ENCODE peak calls at places on chromosomes 16 and 17, in five cellular contexts. K is HCT116, A is MM.1S, E is PC-3, S is SK-N-SH. L is an unnamed sample.

GRCh38 chr17:31582151-31582907 is 190.9 kb downstream of the RAB11FIP4 start:
- DNase-seq in K (no peak), A (peak; percentile 33), E (no peak), S (no peak), L (no peak)

GRCh38 chr17:10018461-10018891 is 113.4 kb upstream of the RCVRN start:
- DNase-seq in K (no peak), A (no peak), E (no peak), S (no peak), L (peak; percentile 42)

GRCh38 chr17:49197346-49197998 is 12.9 kb downstream of the GNGT2 start:
- DNase-seq in K (no peak), A (no peak), E (peak; percentile 55), S (no peak), L (no peak)

GRCh38 chr17:77320046-77320445 is 179.3 kb downstream of the SEC14L1 start:
- DNase-seq in K (no peak), A (peak; percentile 19), E (no peak), S (peak; percentile 44), L (no peak)

GRCh38 chr16:50253511-50253903 is 12.8 kb upstream of the ADCY7 start:
- DNase-seq in K (no peak), A (no peak), E (no peak), S (no peak), L (no peak)

GRCh38 chr16:23280483-23280967 is 21.6 kb upstream of the SCNN1B start:
- DNase-seq in K (no peak), A (no peak), E (peak; percentile 82), S (no peak), L (no peak)

GRCh38 chr17:77404812-77405581 is 264.2 kb downstream of the SEC14L1 start:
- DNase-seq in K (no peak), A (no peak), E (peak; percentile 93), S (no peak), L (no peak)

GRCh38 chr17:78892936-78893379 is 10.0 kb downstream of the CEP295NL start:
- DNase-seq in K (no peak), A (no peak), E (no peak), S (no peak), L (no peak)

GRCh38 chr16:74462361-74462760 is 41.1 kb upstream of the CLEC18B start:
- DNase-seq in K (no peak), A (no peak), E (peak; percentile 76), S (no peak), L (no peak)

GRCh38 chr16:66950437-66950836 is 10.6 kb upstream of the CES3 start:
- DNase-seq in K (no peak), A (no peak), E (no peak), S (no peak), L (no peak)

GRCh38 chr17:42285346-42286050 is 2.8 kb upstream of the STAT5A start:
- DNase-seq in K (no peak), A (no peak), E (no peak), S (no peak), L (no peak)

GRCh38 chr16:6880263-6880662 is 452.4 kb upstream of the RBFOX1 start:
- DNase-seq in K (no peak), A (no peak), E (no peak), S (no peak), L (no peak)

GRCh38 chr16:54173489-54173888 is 113.1 kb downstream of the IRX3 start:
- DNase-seq in K (no peak), A (no peak), E (no peak), S (no peak), L (peak; percentile 13)

GRCh38 chr17:66248285-66248684 is 19.1 kb upstream of the APOH start:
- DNase-seq in K (no peak), A (no peak), E (peak; percentile 29), S (no peak), L (no peak)

GRCh38 chr17:77280304-77280910 is 139.6 kb downstream of the SEC14L1 start:
- DNase-seq in K (peak; percentile 68), A (peak; percentile 29), E (peak; percentile 96), S (peak; percentile 33), L (no peak)

GRCh38 chr16:75320435-75320834 is 69.0 kb upstream of the BCAR1 start:
- DNase-seq in K (no peak), A (no peak), E (no peak), S (no peak), L (peak; percentile 58)

GRCh38 chr16:24836836-24837235 is 8.9 kb upstream of the SLC5A11 start:
- DNase-seq in K (no peak), A (no peak), E (no peak), S (no peak), L (no peak)

GRCh38 chr17:43085489-43085888 is 39.7 kb downstream of the BRCA1 start:
- DNase-seq in K (peak; percentile 12), A (no peak), E (no peak), S (no peak), L (no peak)

GRCh38 chr16:26365555-26365954 is 673.8 kb downstream of the HS3ST4 start:
- DNase-seq in K (no peak), A (no peak), E (no peak), S (no peak), L (no peak)

GRCh38 chr17:74768069-74768762 is 7.9 kb downstream of the NAT9 start:
- DNase-seq in K (no peak), A (no peak), E (peak; percentile 51), S (peak; percentile 52), L (no peak)

GRCh38 chr17:74410001-74410443 is 21.9 kb upstream of the GPRC5C start:
- DNase-seq in K (no peak), A (no peak), E (no peak), S (no peak), L (no peak)

GRCh38 chr17:1005361-1005946 is 8.5 kb downstream of the TIMM22 start:
- DNase-seq in K (no peak), A (no peak), E (no peak), S (peak; percentile 44), L (no peak)

GRCh38 chr16:85800321-85800669 is 800 bp downstream of the COX4I1 start:
- DNase-seq in K (no peak), A (no peak), E (no peak), S (no peak), L (peak; percentile 23)

GRCh38 chr17:63423251-63423950 is 22.7 kb downstream of the CYB561 start:
- DNase-seq in K (no peak), A (no peak), E (no peak), S (no peak), L (no peak)

GRCh38 chr17:39223907-39224777 is 1.6 kb downstream of the STAC2 start:
- DNase-seq in K (no peak), A (no peak), E (no peak), S (no peak), L (no peak)

GRCh38 chr16:80433617-80434016 is 107.2 kb upstream of the DYNLRB2 start:
- DNase-seq in K (no peak), A (no peak), E (peak; percentile 31), S (no peak), L (no peak)

GRCh38 chr16:79217375-79218011 is 383.0 kb downstream of the MAF start:
- DNase-seq in K (no peak), A (peak; percentile 38), E (no peak), S (no peak), L (no peak)

GRCh38 chr17:35449371-35449931 is 885 bp upstream of the SLFN13 start:
- DNase-seq in K (no peak), A (peak; percentile 37), E (no peak), S (peak; percentile 11), L (peak; percentile 26)

GRCh38 chr17:64358261-64358788 is 32.3 kb downstream of the PECAM1 start:
- DNase-seq in K (no peak), A (no peak), E (no peak), S (no peak), L (no peak)

GRCh38 chr17:69581061-69581955 is 166.8 kb downstream of the MAP2K6 start:
- DNase-seq in K (no peak), A (peak; percentile 83), E (no peak), S (no peak), L (no peak)
- H3K9ac ChIP-seq in K (no peak overlapping the region), A (peak overlapping the region; percentile 33), E (no peak overlapping the region), S (no peak overlapping the region), L (no peak overlapping the region)

GRCh38 chr16:700684-701584 is 4.7 kb downstream of the FBXL16 start:
- DNase-seq in K (no peak), A (no peak), E (no peak), S (no peak), L (peak; percentile 90)
- TF ChIP-seq EZH2phosphoT487 in K (no peak), A (no peak), E (no peak), S (no peak), L (peak; percentile 97)

DNA sequence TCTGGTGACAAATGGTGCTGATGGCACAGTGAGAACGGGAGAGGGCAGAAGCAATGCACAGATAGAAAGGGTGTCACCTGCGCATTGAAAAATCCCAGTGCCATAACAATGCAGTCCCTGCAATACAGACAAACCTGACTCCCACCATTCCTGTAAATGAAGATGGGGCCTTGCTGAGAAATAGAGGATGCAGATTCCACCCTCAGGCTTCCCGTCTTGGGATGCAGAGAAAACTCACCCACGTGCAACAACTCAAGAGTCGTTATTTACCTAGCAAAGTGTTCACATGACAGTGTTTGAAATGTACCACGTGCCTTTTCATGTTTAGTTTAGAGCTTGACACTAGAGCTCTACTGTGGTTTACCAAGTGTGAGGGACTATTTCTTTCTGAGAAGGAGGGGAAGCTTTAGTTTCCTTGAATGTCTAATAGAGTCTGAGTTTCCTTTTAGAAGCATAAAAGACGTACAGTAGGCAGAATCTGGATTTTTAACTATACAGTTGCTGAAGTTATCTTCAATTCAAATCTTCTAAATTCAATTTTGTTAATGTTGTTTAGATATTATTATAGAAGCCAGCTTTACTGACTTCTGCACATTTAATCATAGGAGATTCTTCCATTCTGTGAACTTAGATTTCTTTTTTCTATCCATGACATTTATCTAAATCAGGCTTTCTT is 35.6 kb downstream of the WWOX start:
- DNase-seq in K (no peak), A (no peak), E (no peak), S (no peak), L (no peak)
- TF ChIP-seq CTCF in K (no peak), A (no peak), E (no peak), S (no peak), L (no peak)

GRCh38 chr16:3164121-3164991 is 23.6 kb upstream of the OR1F1 start:
- DNase-seq in K (no peak), A (no peak), E (no peak), S (no peak), L (no peak)

GRCh38 chr16:3166505-3166886 is 21.5 kb upstream of the OR1F1 start:
- DNase-seq in K (no peak), A (no peak), E (no peak), S (no peak), L (no peak)

GRCh38 chr16:3161235-3162018 is 26.6 kb upstream of the OR1F1 start:
- DNase-seq in K (no peak), A (no peak), E (no peak), S (no peak), L (no peak)

GRCh38 chr16:3168706-3169105 is 19.3 kb upstream of the OR1F1 start:
- DNase-seq in K (no peak), A (no peak), E (no peak), S (no peak), L (no peak)

DNA sequence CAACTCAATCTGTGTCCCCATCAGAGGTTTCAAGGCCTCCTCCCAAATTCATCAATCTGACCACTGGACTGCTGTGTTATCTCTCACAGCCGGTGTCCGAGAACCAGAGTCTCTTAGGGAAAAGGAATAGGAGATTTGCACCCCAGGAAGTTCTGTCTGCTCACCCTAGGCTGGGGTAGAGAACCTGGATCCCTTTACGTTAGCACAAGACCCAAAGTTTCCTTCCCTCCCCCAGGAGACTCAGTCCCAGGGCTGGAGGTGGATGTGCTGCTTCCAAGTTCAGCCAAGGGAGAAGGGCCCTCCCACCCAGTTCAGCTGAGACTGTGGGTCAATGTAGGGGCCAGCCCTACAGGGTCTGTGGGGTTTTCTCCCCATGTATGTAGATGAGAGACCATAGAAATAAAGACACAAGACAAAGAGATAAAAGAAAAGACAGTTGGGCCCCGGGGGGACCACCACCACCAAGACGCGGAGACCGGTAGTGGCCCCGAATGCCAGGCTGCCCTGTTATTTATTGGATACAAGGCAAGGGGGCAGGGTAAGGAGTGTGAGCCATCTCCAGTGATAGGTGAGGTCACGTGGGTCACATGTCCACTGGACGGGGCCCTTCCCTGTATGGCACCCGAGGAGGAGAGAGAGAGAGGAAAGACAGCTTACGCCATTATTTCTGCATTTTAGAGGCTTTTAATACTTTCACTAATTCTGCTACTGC is 22.7 kb upstream of the OR1F1 start:
- DNase-seq in K (no peak), A (no peak), E (no peak), S (no peak), L (no peak)
- H3K9ac ChIP-seq in K (no peak overlapping the region), A (no peak overlapping the region), E (no peak overlapping the region), S (no peak overlapping the region), L (no peak overlapping the region)

L was measured in neural progenitor cell.